ENCODE peak calls at places on chromosome X, in seven cellular contexts. R is iris pigment epithelial cell; T is activated T-helper 2 cell treated with anti-CD3 and anti-CD28 coated beads, Interferon-gamma antibody, Interleukin-2, Interleukin-4, amounts not matched to agents 10 μg/mL and 5 μg/mL and 100 μg/mL, durations not matched to agents 14 hours and 24 hours and 36 hours; L is stomach; U is RPMI7951; W is aorta; P is activated B cell treated with CpG ODN at 0.5 μM for 24 hours. J is an unnamed sample.

GRCh38 chrX:121579016-121579760 is 531.8 kb downstream of the GLUD2 start:
- DNase-seq in T (no peak), R (peak), W (no peak), U (peak), L (no peak), P (no peak), J (no peak)

GRCh38 chrX:111244238-111244750 is 26.0 kb downstream of the CAPN6 start:
- DNase-seq in W (no peak), U (peak), L (no peak), T (no peak), P (no peak), R (peak), J (no peak)

GRCh38 chrX:34656467-34656841 is 631 bp downstream of the TMEM47 start:
- DNase-seq in W (peak), R (no peak), L (no peak), U (peak), P (no peak), T (no peak), J (no peak)

GRCh38 chrX:132740316-132741123 is 217.9 kb downstream of the HS6ST2 start:
- DNase-seq in P (no peak), U (no peak), W (no peak), T (no peak), R (no peak), L (no peak), J (no peak)

GRCh38 chrX:40096395-40097091 is 1.2 kb downstream of the BCOR start:
- DNase-seq in W (peak), P (peak), R (peak), U (peak), L (no peak), T (peak), J (peak)

GRCh38 chrX:45851434-45851991 is 650.8 kb upstream of the DIPK2B start:
- DNase-seq in T (peak), L (peak), P (peak), W (no peak), R (peak), U (peak), J (peak)

GRCh38 chrX:148958896-148959295 is 458.5 kb downstream of the AFF2 start:
- DNase-seq in T (no peak), W (no peak), R (no peak), P (no peak), L (no peak), U (no peak), J (no peak)

GRCh38 chrX:51743179-51743957 is at the start of gene GSPT2:
- DNase-seq in W (peak), R (peak), P (peak), L (peak), T (peak), U (peak), J (peak)

GRCh38 chrX:10618911-10619310 is 1.5 kb downstream of the MID1 start:
- DNase-seq in P (no peak), U (no peak), T (no peak), R (peak), L (no peak), W (no peak), J (no peak)

GRCh38 chrX:9464435-9465371 is at the start of gene TBL1X:
- DNase-seq in T (peak), U (peak), R (peak), W (peak), P (peak), L (peak), J (peak)

GRCh38 chrX:22674947-22675346 is 324.8 kb upstream of the DDX53 start:
- DNase-seq in P (no peak), W (no peak), L (no peak), U (no peak), T (no peak), R (no peak), J (no peak)

GRCh38 chrX:24996096-24996709 is 19.6 kb downstream of the ARX start:
- DNase-seq in L (no peak), U (no peak), P (no peak), T (no peak), R (no peak), W (no peak), J (no peak)

GRCh38 chrX:16664626-16665025 is 14.7 kb downstream of the S100G start:
- DNase-seq in W (no peak), T (no peak), P (no peak), R (no peak), U (no peak), L (no peak), J (no peak)

GRCh38 chrX:49932786-49933185 is 10.4 kb downstream of the CLCN5 start:
- DNase-seq in P (no peak), U (no peak), T (no peak), L (no peak), W (no peak), R (no peak), J (no peak)

GRCh38 chrX:154724999-154725756 is 25.7 kb downstream of the GAB3 start:
- DNase-seq in L (no peak), W (no peak), U (no peak), R (no peak), P (no peak), T (no peak), J (no peak)

GRCh38 chrX:129665916-129666644 is 11.3 kb upstream of the APLN start:
- DNase-seq in W (no peak), P (no peak), U (peak), L (no peak), T (no peak), R (peak), J (no peak)

GRCh38 chrX:71578253-71579135 is at the start of gene GCNA:
- DNase-seq in W (no peak), U (no peak), R (no peak), T (no peak), L (no peak), P (no peak), J (no peak)

GRCh38 chrX:152897216-152898144 is at the start of gene ZNF185:
- DNase-seq in W (no peak), T (no peak), L (peak), P (no peak), U (no peak), R (peak), J (peak)

GRCh38 chrX:9291666-9292065 is 173.2 kb upstream of the TBL1X start:
- DNase-seq in R (no peak), P (no peak), L (no peak), U (no peak), W (no peak), T (no peak), J (no peak)

GRCh38 chrX:75151828-75152592 is 4.1 kb downstream of the ABCB7 start:
- DNase-seq in R (peak), U (no peak), L (no peak), P (no peak), T (no peak), W (no peak), J (no peak)

GRCh38 chrX:24768556-24768955 is 74.8 kb downstream of the POLA1 start:
- DNase-seq in U (no peak), T (no peak), R (no peak), P (no peak), W (no peak), L (no peak), J (no peak)

GRCh38 chrX:121256653-121257052 is 209.2 kb downstream of the GLUD2 start:
- DNase-seq in L (no peak), R (peak), W (no peak), T (no peak), P (no peak), U (peak), J (no peak)

GRCh38 chrX:139388234-139388633 is 142.3 kb upstream of the F9 start:
- DNase-seq in R (no peak), W (no peak), U (no peak), T (no peak), L (no peak), P (no peak), J (no peak)

GRCh38 chrX:9906919-9907318 is 60.2 kb upstream of the CLDN34 start:
- DNase-seq in L (no peak), T (no peak), P (no peak), W (no peak), U (no peak), R (no peak), J (no peak)

GRCh38 chrX:134636859-134637258 is 21.4 kb downstream of the PLAC1 start:
- DNase-seq in W (no peak), T (no peak), U (peak), R (peak), P (no peak), L (no peak), J (no peak)

GRCh38 chrX:143788265-143788664 is 67.7 kb upstream of the SPANXN2 start:
- DNase-seq in L (no peak), T (no peak), W (no peak), R (peak), P (no peak), U (peak), J (no peak)

GRCh38 chrX:16488959-16489358 is 161.0 kb upstream of the S100G start:
- DNase-seq in T (no peak), U (no peak), R (peak), P (no peak), W (no peak), L (no peak), J (no peak)

GRCh38 chrX:103157511-103158316 is 57.2 kb upstream of the BEX4 start:
- DNase-seq in W (no peak), R (peak), P (no peak), L (no peak), T (no peak), U (peak), J (no peak)

GRCh38 chrX:120749141-120749846 is 119.4 kb upstream of the C1GALT1C1 start:
- DNase-seq in T (no peak), U (no peak), P (peak), R (no peak), W (no peak), L (no peak), J (no peak)

GRCh38 chrX:71532078-71532752 is 689 bp upstream of the OGT start:
- DNase-seq in U (peak), P (peak), W (no peak), L (no peak), T (peak), R (peak), J (no peak)

GRCh38 chrX:1012678-1013300 is 199.7 kb downstream of the CRLF2 start:
- DNase-seq in U (no peak), R (no peak), P (no peak), L (no peak), W (no peak), T (no peak), J (no peak)

GRCh38 chrX:7444967-7445366 is 297.0 kb upstream of the PUDP start:
- DNase-seq in U (no peak), R (no peak), L (no peak), T (no peak), W (no peak), P (no peak), J (no peak)

GRCh38 chrX:103061486-103061885 is 2.5 kb downstream of the BEX1 start:
- DNase-seq in W (no peak), P (no peak), R (no peak), T (no peak), U (no peak), L (no peak), J (no peak)

GRCh38 chrX:68717663-68718442 is 70.4 kb downstream of the STARD8 start:
- DNase-seq in R (no peak), T (no peak), P (no peak), W (no peak), L (peak), U (no peak), J (no peak)

GRCh38 chrX:23783569-23784486 is 855 bp downstream of the SAT1 start:
- DNase-seq in W (no peak), P (no peak), U (no peak), L (no peak), T (peak), R (peak), J (no peak)

GRCh38 chrX:41082783-41083182 is 2.5 kb upstream of the USP9X start:
- DNase-seq in R (no peak), P (no peak), W (no peak), L (no peak), T (no peak), U (no peak), J (no peak)

GRCh38 chrX:1351981-1352714 is 15.6 kb downstream of the IL3RA start:
- DNase-seq in R (no peak), L (no peak), P (no peak), U (no peak), W (peak), T (no peak), J (no peak)

GRCh38 chrX:134714633-134715110 is 56.4 kb upstream of the PLAC1 start:
- DNase-seq in T (no peak), U (no peak), L (no peak), P (no peak), R (no peak), W (no peak), J (no peak)

J was measured in pancreas.